ENCODE peak calls at places on chromosomes 13 and 19, in ten cellular contexts. K is CD4-positive, CD25-positive, alpha-beta regulatory T cell; Q is transverse colon; N is stomach; J is tibial artery; S is CD8-positive, alpha-beta memory T cell; I is CD8-positive, alpha-beta T cell; R is adrenal gland; B is tibial nerve; G is aorta. M is an unnamed sample.
A peak's percentile ranks its signal among the peaks of the same experiment; 100 is the strongest.

GRCh38 chr13:108437496-108437895 is 168.0 kb downstream of the TNFSF13B start:
- DNase-seq in K (no peak), Q (no peak), N (no peak), J (no peak), S (no peak), I (no peak), R (no peak), B (no peak), G (no peak), M (no peak)

GRCh38 chr13:35723820-35724219 is 247.3 kb upstream of the MAB21L1 start:
- DNase-seq in K (no peak), Q (no peak), N (no peak), J (no peak), S (no peak), I (no peak), R (peak; percentile 64), B (peak; percentile 39), G (no peak), M (no peak)

GRCh38 chr13:20006206-20006605 is 47.7 kb downstream of the ZMYM2 start:
- DNase-seq in K (no peak), Q (no peak), N (no peak), J (no peak), S (no peak), I (no peak), R (no peak), B (no peak), G (no peak), M (no peak)

GRCh38 chr13:113192902-113193301 is 15.6 kb downstream of the PCID2 start:
- DNase-seq in K (no peak), Q (no peak), N (no peak), J (no peak), S (no peak), I (no peak), R (no peak), B (no peak), G (no peak), M (no peak)

GRCh38 chr13:21849323-21849722 is 178.4 kb downstream of the FGF9 start:
- DNase-seq in K (peak; percentile 29), Q (no peak), N (no peak), J (no peak), S (peak; percentile 10), I (no peak), R (no peak), B (no peak), G (no peak), M (no peak)

GRCh38 chr13:87287721-87288120 is 383.4 kb upstream of the SLITRK5 start:
- DNase-seq in K (no peak), Q (no peak), N (no peak), J (no peak), S (no peak), I (no peak), R (no peak), B (no peak), G (no peak), M (no peak)

GRCh38 chr19:41327499-41328156 is 17.7 kb downstream of the CCDC97 start:
- DNase-seq in K (peak; percentile 76), Q (peak; percentile 88), N (peak; percentile 87), J (peak; percentile 87), S (peak; percentile 81), I (peak; percentile 83), R (peak; percentile 83), B (no peak), G (peak; percentile 86), M (peak; percentile 84)

GRCh38 chr13:37984357-37984756 is 114.8 kb upstream of the TRPC4 start:
- DNase-seq in K (no peak), Q (no peak), N (no peak), J (no peak), S (no peak), I (no peak), R (no peak), B (no peak), G (no peak), M (no peak)

GRCh38 chr19:19997656-19998268 is 41.5 kb downstream of the ZNF682 start:
- DNase-seq in K (peak; percentile 10), Q (peak; percentile 24), N (peak; percentile 27), J (no peak), S (peak; percentile 17), I (peak; percentile 54), R (peak; percentile 56), B (no peak), G (no peak), M (peak; percentile 28)

GRCh38 chr13:83819156-83819555 is 63.1 kb downstream of the SLITRK1 start:
- DNase-seq in K (no peak), Q (no peak), N (no peak), J (no peak), S (no peak), I (no peak), R (no peak), B (no peak), G (no peak), M (no peak)

GRCh38 chr19:13260883-13261653 is 110.9 kb downstream of the IER2 start:
- DNase-seq in K (no peak), Q (no peak), N (peak; percentile 33), J (no peak), S (no peak), I (no peak), R (peak; percentile 55), B (peak; percentile 8), G (no peak), M (no peak)

GRCh38 chr13:37656247-37656940 is 57.8 kb upstream of the POSTN start:
- DNase-seq in K (no peak), Q (no peak), N (no peak), J (no peak), S (no peak), I (no peak), R (no peak), B (no peak), G (no peak), M (no peak)

GRCh38 chr13:49622174-49622946 is 5.9 kb upstream of the ARL11 start:
- DNase-seq in K (no peak), Q (no peak), N (no peak), J (no peak), S (no peak), I (no peak), R (peak; percentile 76), B (no peak), G (no peak), M (peak; percentile 53)

GRCh38 chr19:40718774-40719391 is 2.0 kb downstream of the ITPKC start:
- DNase-seq in K (no peak), Q (peak; percentile 93), N (peak; percentile 92), J (peak; percentile 87), S (no peak), I (no peak), R (peak; percentile 76), B (peak; percentile 54), G (peak; percentile 87), M (peak; percentile 40)

GRCh38 chr13:100314132-100314910 is 225.4 kb downstream of the PCCA start:
- DNase-seq in K (no peak), Q (no peak), N (no peak), J (no peak), S (no peak), I (no peak), R (no peak), B (no peak), G (no peak), M (no peak)

GRCh38 chr13:21475115-21475514 is 16.0 kb upstream of the ZDHHC20 start:
- DNase-seq in K (no peak), Q (no peak), N (no peak), J (no peak), S (no peak), I (no peak), R (no peak), B (no peak), G (no peak), M (no peak)

GRCh38 chr13:110354209-110354627 is 47.1 kb downstream of the COL4A2 start:
- DNase-seq in K (no peak), Q (no peak), N (no peak), J (peak; percentile 68), S (no peak), I (no peak), R (no peak), B (no peak), G (no peak), M (no peak)

DNA sequence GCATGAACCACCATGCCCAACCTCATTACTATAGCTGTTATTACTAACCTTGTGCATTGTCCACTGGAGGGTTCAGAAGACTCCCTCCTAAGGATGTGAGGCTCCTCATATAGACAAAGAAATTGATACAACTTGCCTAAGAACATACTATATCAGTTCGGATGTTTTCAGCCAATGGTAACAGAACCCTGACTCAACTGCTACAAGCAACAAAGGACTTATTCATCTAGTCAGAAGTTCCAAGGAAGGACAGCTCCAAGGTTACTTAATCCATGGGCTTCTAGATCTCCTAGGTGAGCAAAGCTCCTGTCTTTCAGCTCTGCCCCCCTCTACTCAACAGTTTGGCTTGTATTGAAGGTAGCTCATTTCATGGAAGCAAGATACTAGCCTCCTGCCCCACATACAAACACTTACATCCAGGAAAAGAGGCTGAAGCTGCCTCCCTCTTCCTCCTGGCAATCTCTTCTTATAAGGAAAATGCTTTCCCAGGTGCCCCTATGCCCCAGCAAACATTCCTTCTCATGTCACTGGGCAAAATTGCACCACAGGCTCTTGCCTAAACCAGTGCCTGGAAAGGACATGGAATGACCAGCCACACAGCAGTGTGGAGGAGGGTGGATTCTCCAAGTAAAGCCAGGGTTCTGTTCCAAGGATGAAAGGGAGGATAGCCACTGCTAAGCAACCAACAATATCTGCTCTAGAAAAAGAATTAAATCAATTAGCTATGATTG is 497.9 kb downstream of the FOXO1 start:
- DNase-seq in K (no peak), Q (no peak), N (no peak), J (no peak), S (no peak), I (no peak), R (no peak), B (no peak), G (no peak), M (no peak)
- H3K27ac ChIP-seq in K (no peak overlapping the region), Q (no peak overlapping the region), N (no peak overlapping the region), J (no peak overlapping the region), S (no peak overlapping the region), I (no peak overlapping the region), R (no peak overlapping the region), B (no peak overlapping the region), G (no peak overlapping the region), M (no peak overlapping the region)

DNA sequence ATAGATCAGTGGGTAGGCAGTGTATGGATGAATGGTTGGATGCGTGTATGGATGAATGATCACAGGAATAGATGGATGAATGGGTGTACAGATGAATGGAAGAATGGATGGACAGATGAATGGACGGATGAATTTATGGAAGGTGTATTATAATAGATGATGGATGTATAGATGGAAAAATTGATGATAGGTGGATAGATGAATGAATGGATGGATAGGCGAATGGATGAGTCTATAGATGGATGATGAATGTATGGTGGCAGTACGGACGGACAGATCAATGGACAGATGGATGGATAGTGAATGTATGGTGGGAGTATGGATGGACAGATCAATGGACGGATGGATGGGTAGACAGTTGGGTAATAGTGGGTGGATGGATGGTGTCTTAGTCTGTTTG is 49.0 kb upstream of the ONECUT3 start:
- DNase-seq in K (no peak), Q (no peak), N (no peak), J (no peak), S (no peak), I (no peak), R (no peak), B (no peak), G (no peak), M (no peak)
- H3K4me3 ChIP-seq in K (no peak overlapping the region), Q (no peak overlapping the region), N (no peak overlapping the region), J (no peak overlapping the region), S (no peak overlapping the region), I (no peak overlapping the region), R (no peak overlapping the region), B (no peak overlapping the region), G (no peak overlapping the region), M (no peak overlapping the region)

GRCh38 chr19:23378948-23379347 is 16.3 kb downstream of the ZNF91 start:
- DNase-seq in K (no peak), Q (no peak), N (no peak), J (no peak), S (no peak), I (no peak), R (no peak), B (no peak), G (no peak), M (no peak)
- H3K9me3 ChIP-seq in K (peaks cover 88% of the 10 kb centered on the region), Q (peaks cover 50% of the 10 kb centered on the region), N (peaks cover 15% of the 10 kb centered on the region), J (no peaks in the 10 kb centered on the region), S (peaks cover 22% of the 10 kb centered on the region), I (peaks cover 35% of the 10 kb centered on the region), R (no peaks in the 10 kb centered on the region), B (no peaks in the 10 kb centered on the region), G (peaks cover 7% of the 10 kb centered on the region), M (no peaks in the 10 kb centered on the region)

GRCh38 chr19:55720801-55721200 is 17.4 kb downstream of the NLRP9 start:
- DNase-seq in K (no peak), Q (no peak), N (no peak), J (no peak), S (no peak), I (no peak), R (no peak), B (no peak), G (no peak), M (no peak)
- H3K27ac ChIP-seq in K (no peak overlapping the region), Q (no peak overlapping the region), N (no peak overlapping the region), J (no peak overlapping the region), S (no peak overlapping the region), I (no peak overlapping the region), R (no peak overlapping the region), B (no peak overlapping the region), G (no peak overlapping the region), M (no peak overlapping the region)